ENCODE peak calls at places on chromosomes 13 and 19, in four cellular contexts. B is NCI-H146, T is psoas muscle, P is naive B cell. D is an unnamed sample.
A peak's percentile ranks its signal among the peaks of the same experiment; 100 is the strongest.

GRCh38 chr13:44263920-44264610 is 109.6 kb upstream of the SERP2 start:
- DNase-seq in T (no peak), P (no peak), B (no peak), D (no peak)

GRCh38 chr19:48319647-48320537 is 5.5 kb upstream of the EMP3 start:
- DNase-seq in T (peak; percentile 82), B (peak; percentile 83), P (peak; percentile 74), D (no peak)

GRCh38 chr19:17210296-17210695 is 4.9 kb upstream of the USE1 start:
- DNase-seq in B (no peak), T (no peak), P (no peak), D (no peak)

GRCh38 chr13:41960195-41960699 is 662 bp downstream of the VWA8 start:
- DNase-seq in B (peak; percentile 9), P (no peak), T (no peak), D (no peak)

GRCh38 chr13:45538382-45538781 is 73.6 kb downstream of the COG3 start:
- DNase-seq in P (no peak), B (peak; percentile 28), T (no peak), D (no peak)

GRCh38 chr19:45971260-45971902 is 2.3 kb downstream of the NOVA2 start:
- DNase-seq in B (no peak), T (no peak), P (no peak), D (no peak)

GRCh38 chr19:41893899-41894298 is 10.9 kb downstream of the ARHGEF1 start:
- DNase-seq in T (no peak), P (no peak), B (no peak), D (no peak)

GRCh38 chr13:110301606-110302131 is 5.3 kb downstream of the COL4A1 start:
- DNase-seq in T (no peak), P (no peak), B (no peak), D (no peak)

GRCh38 chr13:25659091-25659502 is 287.3 kb downstream of the ATP8A2 start:
- DNase-seq in B (peak; percentile 53), P (no peak), T (no peak), D (no peak)

D was measured in GF-D8.